ENCODE peak calls at places on chromosomes 11 and 22, in six cellular contexts. O is activated CD8-positive, alpha-beta memory T cell treated with anti-CD3 and anti-CD28 coated beads, Interleukin-2, amount 50 U/mL, for 48 hours; T is head of caudate nucleus; B is lower leg skin; W is Peyer's patch; V is heart right ventricle. G is an unnamed sample.

GRCh38 chr11:78070606-78071005 is 6.9 kb downstream of the THRSP start:
- DNase-seq in O (no peak), T (no peak), B (no peak), W (no peak), V (no peak), G (no peak)

GRCh38 chr11:66157182-66157864 is 87.3 kb downstream of the PACS1 start:
- DNase-seq in O (no peak), T (no peak), B (no peak), W (no peak), V (no peak), G (no peak)

GRCh38 chr11:95711162-95711944 is 78.2 kb downstream of the FAM76B start:
- DNase-seq in O (no peak), T (no peak), B (no peak), W (no peak), V (peak), G (no peak)

GRCh38 chr11:19938051-19938856 is 222.0 kb downstream of the DBX1 start:
- DNase-seq in O (peak), T (peak), B (no peak), W (peak), V (peak), G (no peak)

GRCh38 chr11:47004595-47005033 is 68.1 kb downstream of the CSTPP1 start:
- DNase-seq in O (no peak), T (peak), B (peak), W (peak), V (peak), G (peak)

GRCh38 chr22:46267431-46268279 is at the start of gene TTC38:
- DNase-seq in O (peak), T (peak), B (peak), W (peak), V (peak), G (peak)

GRCh38 chr11:112321521-112322172 is 61.0 kb upstream of the PLET1 start:
- DNase-seq in O (no peak), T (no peak), B (peak), W (peak), V (peak), G (peak)

GRCh38 chr11:126990716-126991480 is 9.7 kb downstream of the KIRREL3 start:
- DNase-seq in O (no peak), T (no peak), B (no peak), W (no peak), V (no peak), G (no peak)

GRCh38 chr11:117535870-117536411 is 208.3 kb downstream of the CEP164 start:
- DNase-seq in O (no peak), T (peak), B (no peak), W (no peak), V (no peak), G (no peak)

GRCh38 chr22:37823134-37823985 is at the start of gene GALR3:
- DNase-seq in O (no peak), T (no peak), B (no peak), W (no peak), V (no peak), G (no peak)

GRCh38 chr11:27141576-27141975 is 101.0 kb downstream of the BBOX1 start:
- DNase-seq in O (no peak), T (no peak), B (no peak), W (no peak), V (no peak), G (no peak)

GRCh38 chr22:28768701-28769393 is 3.6 kb upstream of the CCDC117 start:
- DNase-seq in O (no peak), T (no peak), B (no peak), W (no peak), V (no peak), G (no peak)

GRCh38 chr11:81005595-81005994 is 1564.8 kb upstream of the TENM4 start:
- DNase-seq in O (no peak), T (no peak), B (no peak), W (no peak), V (no peak), G (no peak)

GRCh38 chr11:47506363-47506762 is 46.6 kb downstream of the CELF1 start:
- DNase-seq in O (no peak), T (no peak), B (no peak), W (no peak), V (no peak), G (no peak)

GRCh38 chr22:40509401-40510134 is 127.0 kb downstream of the MRTFA start:
- DNase-seq in O (no peak), T (no peak), B (peak), W (no peak), V (peak), G (peak)

GRCh38 chr11:1776944-1777715 is 13.4 kb upstream of the CTSD start:
- DNase-seq in O (peak), T (no peak), B (no peak), W (no peak), V (peak), G (no peak)

GRCh38 chr11:116984589-116984988 is 113.6 kb downstream of the SIK3 start:
- DNase-seq in O (no peak), T (no peak), B (no peak), W (no peak), V (no peak), G (no peak)

GRCh38 chr11:17439316-17439782 is 37.3 kb downstream of the ABCC8 start:
- DNase-seq in O (no peak), T (no peak), B (no peak), W (no peak), V (no peak), G (no peak)

GRCh38 chr22:31969789-31970489 is 25.6 kb downstream of the YWHAH start:
- DNase-seq in O (peak), T (peak), B (peak), W (peak), V (peak), G (peak)

GRCh38 chr22:41504397-41504796 is 35.5 kb downstream of the ACO2 start:
- DNase-seq in O (no peak), T (no peak), B (no peak), W (no peak), V (peak), G (peak)

GRCh38 chr11:12864316-12865156 is 144.6 kb upstream of the RASSF10 start:
- DNase-seq in O (no peak), T (no peak), B (no peak), W (no peak), V (no peak), G (no peak)